ENCODE peak calls at places on chromosomes 1 and 21, in nine cellular contexts. B, X, U, M, P, C, Q, Y and D are unnamed samples.

GRCh38 chr1:168236836-168237611 is 11.2 kb downstream of the SFT2D2 start:
- DNase-seq in B (no peak), X (no peak), U (no peak), M (no peak), P (no peak), C (no peak), Q (no peak), Y (no peak), D (no peak)

GRCh38 chr21:25573409-25574206 is 33.7 kb downstream of the MRPL39 start:
- DNase-seq in B (peak; percentile 80), X (no peak), U (no peak), M (peak; percentile 34), P (no peak), C (peak; percentile 98), Q (peak; percentile 24), Y (peak; percentile 23), D (peak; percentile 94)

GRCh38 chr1:71804140-71804539 is 478.2 kb downstream of the NEGR1 start:
- DNase-seq in B (no peak), X (no peak), U (no peak), M (no peak), P (no peak), C (no peak), Q (no peak), Y (no peak), D (no peak)

GRCh38 chr1:153773004-153773921 is 1.9 kb upstream of the SLC27A3 start:
- DNase-seq in B (no peak), X (no peak), U (no peak), M (no peak), P (no peak), C (peak; percentile 15), Q (no peak), Y (no peak), D (no peak)

GRCh38 chr1:155499953-155500621 is 62.5 kb downstream of the ASH1L start:
- DNase-seq in B (peak; percentile 61), X (peak; percentile 75), U (no peak), M (no peak), P (no peak), C (peak; percentile 9), Q (no peak), Y (no peak), D (peak; percentile 24)

GRCh38 chr21:25296239-25296638 is 311.0 kb downstream of the MRPL39 start:
- DNase-seq in B (peak; percentile 0), X (no peak), U (no peak), M (no peak), P (no peak), C (no peak), Q (no peak), Y (no peak), D (no peak)

GRCh38 chr1:219555031-219555667 is 57.8 kb downstream of the ZC3H11B start:
- DNase-seq in B (no peak), X (no peak), U (no peak), M (no peak), P (no peak), C (peak; percentile 79), Q (no peak), Y (peak; percentile 44), D (no peak)

GRCh38 chr1:97277891-97278662 is 556.5 kb downstream of the PTBP2 start:
- DNase-seq in B (no peak), X (no peak), U (no peak), M (no peak), P (no peak), C (peak; percentile 86), Q (peak; percentile 84), Y (peak; percentile 2), D (no peak)

GRCh38 chr1:162319510-162320160 is 57.0 kb downstream of the SPATA46 start:
- DNase-seq in B (no peak), X (no peak), U (no peak), M (no peak), P (no peak), C (peak; percentile 71), Q (no peak), Y (no peak), D (no peak)

GRCh38 chr1:7852778-7853177 is at the start of gene UTS2:
- DNase-seq in B (no peak), X (no peak), U (no peak), M (no peak), P (no peak), C (no peak), Q (no peak), Y (no peak), D (no peak)

GRCh38 chr1:43864111-43865045 is 69.2 kb upstream of the ARTN start:
- DNase-seq in B (no peak), X (no peak), U (no peak), M (no peak), P (no peak), C (no peak), Q (no peak), Y (no peak), D (no peak)

GRCh38 chr21:37047079-37047478 is 25.8 kb downstream of the PIGP start:
- DNase-seq in B (no peak), X (peak; percentile 89), U (no peak), M (no peak), P (no peak), C (no peak), Q (no peak), Y (no peak), D (no peak)

GRCh38 chr1:47985001-47985400 is 12.2 kb downstream of the TRABD2B start:
- DNase-seq in B (no peak), X (no peak), U (no peak), M (no peak), P (no peak), C (no peak), Q (no peak), Y (no peak), D (no peak)

GRCh38 chr1:47986741-47987140 is 10.4 kb downstream of the TRABD2B start:
- DNase-seq in B (no peak), X (no peak), U (no peak), M (no peak), P (peak; percentile 62), C (peak; percentile 53), Q (no peak), Y (no peak), D (no peak)

GRCh38 chr1:47983677-47984076 is 13.5 kb downstream of the TRABD2B start:
- DNase-seq in B (no peak), X (no peak), U (no peak), M (no peak), P (no peak), C (no peak), Q (no peak), Y (no peak), D (no peak)

GRCh38 chr1:47981664-47982350 is 15.4 kb downstream of the TRABD2B start:
- DNase-seq in B (no peak), X (no peak), U (no peak), M (no peak), P (no peak), C (no peak), Q (no peak), Y (no peak), D (no peak)

DNA sequence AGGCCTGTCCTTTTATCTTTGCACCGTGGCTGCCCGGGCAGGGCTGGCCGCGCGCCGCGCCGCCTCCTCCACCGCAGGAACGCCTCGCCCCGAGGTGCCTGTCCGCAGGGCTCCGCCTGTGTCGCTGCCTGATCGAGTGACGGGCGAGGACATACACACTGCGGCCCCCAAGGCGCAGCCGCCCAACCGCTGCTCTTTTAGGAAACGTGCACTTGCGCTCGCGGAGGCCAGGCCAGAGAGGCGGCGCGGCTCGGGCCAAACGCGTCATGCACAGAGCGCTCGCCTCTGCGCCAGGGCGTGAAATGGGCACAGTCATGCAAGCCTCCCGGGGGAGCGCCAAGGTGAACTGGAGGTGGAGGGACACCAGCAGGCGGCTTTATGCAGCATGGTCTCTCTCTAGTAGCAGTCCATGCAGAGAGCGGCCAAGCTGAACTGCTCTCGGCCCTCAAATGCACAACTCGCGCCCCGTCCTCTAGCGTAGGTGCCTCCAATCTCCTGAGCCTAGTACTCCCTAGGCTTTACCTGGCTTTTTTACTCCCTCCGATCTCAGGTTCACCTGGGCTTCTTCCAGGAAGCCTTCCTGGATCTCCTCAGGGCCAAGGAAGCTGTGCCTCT is 12.9 kb downstream of the TRABD2B start:
- DNase-seq in B (no peak), X (no peak), U (peak; percentile 57), M (no peak), P (peak; percentile 19), C (no peak), Q (no peak), Y (no peak), D (no peak)
- H3K4me3 ChIP-seq in B (no peak overlapping the region), X (no peak overlapping the region), U (peak overlapping the region; percentile 38), M (no peak overlapping the region), P (peak overlapping the region; percentile 38), C (no peak overlapping the region), Q (no peak overlapping the region), Y (no peak overlapping the region), D (no peak overlapping the region)

GRCh38 chr1:152048641-152048970 is 11.8 kb upstream of the S100A11 start:
- DNase-seq in B (no peak), X (no peak), U (no peak), M (no peak), P (no peak), C (no peak), Q (no peak), Y (no peak), D (no peak)
- H3K4me3 ChIP-seq in B (peak overlapping the region; percentile 14), X (no peak overlapping the region), U (no peak overlapping the region), M (peak overlapping the region; percentile 15), P (peak overlapping the region; percentile 8), C (peak overlapping the region; percentile 53), Q (peak overlapping the region; percentile 45), Y (peak overlapping the region; percentile 8), D (no peak overlapping the region)

DNA sequence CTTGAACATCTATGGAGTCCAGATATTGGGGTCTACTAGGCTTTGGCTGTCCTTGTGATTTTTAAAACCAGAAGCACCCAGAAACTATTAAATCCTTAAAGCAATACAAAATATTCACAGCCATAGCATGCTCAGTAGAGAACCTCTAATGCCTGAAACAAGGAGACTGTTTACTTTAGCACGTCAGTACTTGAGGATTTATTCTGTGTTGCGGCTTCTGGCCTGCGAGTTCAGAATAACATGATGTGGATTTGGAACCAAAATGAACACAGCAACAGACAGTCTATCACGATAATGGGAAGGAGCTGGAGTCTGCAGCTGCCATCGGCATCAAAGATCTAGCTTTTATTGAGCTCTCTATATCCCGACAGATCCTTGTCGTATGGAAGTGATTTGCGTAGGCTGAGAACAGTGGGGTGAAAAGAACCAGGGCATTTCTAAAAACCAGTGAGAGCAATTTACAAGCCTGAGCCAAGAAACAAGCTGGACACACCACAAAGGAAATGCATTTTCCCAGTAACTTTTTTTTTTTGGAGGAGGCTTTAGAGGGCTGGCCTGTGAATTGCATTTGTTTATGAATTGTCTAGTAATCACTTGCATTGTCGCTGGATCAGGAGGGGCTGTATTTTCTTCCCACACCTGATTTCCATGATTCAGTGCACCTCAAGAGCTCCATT is 294.2 kb downstream of the KIF26B start:
- DNase-seq in B (no peak), X (no peak), U (no peak), M (no peak), P (no peak), C (peak; percentile 35), Q (no peak), Y (no peak), D (no peak)
- H3K4me3 ChIP-seq in B (no peak overlapping the region), X (no peak overlapping the region), U (no peak overlapping the region), M (no peak overlapping the region), P (no peak overlapping the region), C (no peak overlapping the region), Q (no peak overlapping the region), Y (no peak overlapping the region), D (no peak overlapping the region)

DNA sequence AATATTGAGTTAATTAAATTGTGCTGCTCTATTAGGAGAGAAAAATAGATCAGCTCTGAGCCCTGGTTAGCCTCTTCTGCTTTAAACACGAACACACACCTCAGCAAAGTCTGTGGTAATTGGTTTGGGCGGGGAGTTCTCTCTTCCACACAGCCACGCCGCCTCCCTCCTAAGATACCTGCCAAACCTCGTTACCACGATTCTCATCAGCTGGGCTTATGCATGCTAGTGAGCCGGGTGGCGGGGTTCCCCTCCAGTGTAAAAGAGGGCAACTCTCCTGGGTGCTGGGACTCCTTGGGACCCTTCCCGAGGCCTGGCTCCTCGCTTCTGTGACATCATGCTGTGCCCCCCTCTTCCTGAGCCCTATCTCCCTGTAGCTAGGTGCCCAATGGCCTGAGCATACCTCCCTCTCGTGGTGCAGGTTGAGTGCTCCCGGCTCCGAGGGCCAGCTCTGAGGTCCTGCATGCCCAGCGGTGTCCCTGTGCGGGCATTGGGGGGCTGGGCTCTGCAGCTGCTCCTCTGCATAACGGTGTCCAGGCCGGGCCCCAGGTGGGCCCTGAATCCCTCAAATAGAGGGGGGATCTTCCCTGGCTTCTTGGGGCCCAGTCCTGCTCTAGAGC is 182.9 kb downstream of the PRDM16 start:
- DNase-seq in B (no peak), X (no peak), U (no peak), M (no peak), P (no peak), C (no peak), Q (no peak), Y (no peak), D (no peak)
- H3K4me3 ChIP-seq in B (no peak overlapping the region), X (no peak overlapping the region), U (no peak overlapping the region), M (no peak overlapping the region), P (no peak overlapping the region), C (no peak overlapping the region), Q (no peak overlapping the region), Y (no peak overlapping the region), D (no peak overlapping the region)